ENCODE peak calls at places on chromosomes 2 and 18, in eight cellular contexts. J is foreskin keratinocyte, W is MCF 10A, P is thoracic aorta, Y is fibroblast of the aortic adventitia, Q is IMR-90, V is heart left ventricle, L is cardiac fibroblast. Z is an unnamed sample.

GRCh38 chr2:121777699-121778058 is 22.2 kb downstream of the TSN start:
- DNase-seq in J (peak), W (peak), P (no peak), Y (peak), Q (peak), V (no peak), L (peak), Z (no peak)

GRCh38 chr2:226791056-226791486 is 8.5 kb downstream of the IRS1 start:
- DNase-seq in J (peak), W (peak), P (no peak), Y (peak), Q (peak), V (peak), L (peak), Z (peak)

GRCh38 chr2:151637284-151637781 is 96.9 kb downstream of the NEB start:
- DNase-seq in J (no peak), W (no peak), P (no peak), Y (no peak), Q (no peak), V (peak), L (no peak), Z (no peak)

GRCh38 chr2:135820003-135820618 is 16.9 kb downstream of the LCT start:
- DNase-seq in J (no peak), W (no peak), P (no peak), Y (no peak), Q (peak), V (no peak), L (no peak), Z (no peak)

GRCh38 chr2:81324046-81324445 is 1019.5 kb upstream of the LRRTM1 start:
- DNase-seq in J (peak), W (peak), P (no peak), Y (no peak), Q (no peak), V (no peak), L (peak), Z (no peak)

GRCh38 chr2:227163998-227164744 is at the start of the genes COL4A3 and COL4A4:
- DNase-seq in J (no peak), W (peak), P (no peak), Y (peak), Q (no peak), V (peak), L (peak), Z (peak)

GRCh38 chr18:824179-824578 is 12.1 kb upstream of the YES1 start:
- DNase-seq in J (peak), W (peak), P (no peak), Y (no peak), Q (no peak), V (no peak), L (peak), Z (no peak)

GRCh38 chr18:58263055-58263732 is 219.2 kb downstream of the NEDD4L start:
- DNase-seq in J (peak), W (peak), P (no peak), Y (no peak), Q (peak), V (no peak), L (no peak), Z (no peak)

GRCh38 chr2:148675708-148676107 is 31.2 kb downstream of the EPC2 start:
- DNase-seq in J (no peak), W (peak), P (no peak), Y (peak), Q (peak), V (no peak), L (peak), Z (no peak)

GRCh38 chr2:54084600-54084999 is 30.8 kb upstream of the ACYP2 start:
- DNase-seq in J (no peak), W (peak), P (no peak), Y (no peak), Q (peak), V (no peak), L (peak), Z (no peak)

GRCh38 chr18:11518788-11519685 is 90.4 kb upstream of the SLC35G4 start:
- DNase-seq in J (peak), W (peak), P (no peak), Y (peak), Q (peak), V (no peak), L (peak), Z (peak)

GRCh38 chr2:134307334-134307733 is 53.5 kb downstream of the MGAT5 start:
- DNase-seq in J (no peak), W (no peak), P (no peak), Y (no peak), Q (no peak), V (no peak), L (no peak), Z (no peak)

GRCh38 chr2:113136828-113137775 is 9.7 kb downstream of the IL1RN start:
- DNase-seq in J (no peak), W (peak), P (no peak), Y (peak), Q (peak), V (no peak), L (peak), Z (peak)

GRCh38 chr2:231250146-231250545 is 51.7 kb downstream of the ARMC9 start:
- DNase-seq in J (no peak), W (peak), P (no peak), Y (no peak), Q (no peak), V (no peak), L (no peak), Z (no peak)

GRCh38 chr2:147345246-147345645 is 499.6 kb upstream of the ACVR2A start:
- DNase-seq in J (peak), W (peak), P (no peak), Y (peak), Q (no peak), V (no peak), L (peak), Z (no peak)

GRCh38 chr2:42927334-42928160 is 135.2 kb upstream of the HAAO start:
- DNase-seq in J (no peak), W (no peak), P (no peak), Y (no peak), Q (peak), V (peak), L (no peak), Z (no peak)

GRCh38 chr2:127695491-127696472 is 5.5 kb upstream of the SFT2D3 start:
- DNase-seq in J (no peak), W (peak), P (no peak), Y (peak), Q (peak), V (peak), L (peak), Z (peak)

GRCh38 chr18:79947054-79947755 is 4.2 kb downstream of the SLC66A2 start:
- DNase-seq in J (peak), W (no peak), P (no peak), Y (peak), Q (peak), V (no peak), L (no peak), Z (peak)

GRCh38 chr2:157432475-157433106 is 11.3 kb downstream of the CYTIP start:
- DNase-seq in J (no peak), W (no peak), P (no peak), Y (no peak), Q (no peak), V (no peak), L (no peak), Z (no peak)

GRCh38 chr2:121868652-121869051 is 113.2 kb downstream of the TSN start:
- DNase-seq in J (no peak), W (no peak), P (no peak), Y (no peak), Q (no peak), V (no peak), L (no peak), Z (no peak)

GRCh38 chr18:48330016-48330991 is 78.9 kb downstream of the ZBTB7C start:
- DNase-seq in J (peak), W (peak), P (no peak), Y (peak), Q (peak), V (no peak), L (peak), Z (no peak)

DNA sequence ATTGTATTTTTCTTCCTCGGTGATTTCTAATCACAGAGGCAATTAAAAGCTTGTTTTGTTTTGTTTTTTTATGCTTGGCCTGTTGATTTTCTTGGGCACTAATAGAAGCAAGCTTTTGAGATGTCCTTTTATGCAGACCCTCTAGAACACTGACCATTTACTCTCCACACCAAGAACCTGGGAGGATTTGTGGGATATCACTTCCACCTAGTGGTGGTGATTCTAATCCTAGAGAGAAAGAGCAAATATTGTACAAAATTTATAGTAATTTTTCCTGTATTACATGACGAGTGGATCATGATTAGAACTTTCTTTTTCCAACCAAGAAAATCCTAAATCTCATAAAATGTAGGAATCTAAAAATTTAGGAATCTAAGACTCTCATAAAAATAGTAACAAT is 23.4 kb downstream of the NEMP2 start:
- DNase-seq in J (no peak), W (peak), P (no peak), Y (peak), Q (peak), V (no peak), L (peak), Z (no peak)
- TF ChIP-seq CTCF in J (peak), W (peak), P (peak), Y (peak), Q (peak), V (peak), L (peak), Z (peak)

GRCh38 chr2:240014327-240014726 is 10.8 kb downstream of the NDUFA10 start:
- DNase-seq in J (no peak), W (no peak), P (no peak), Y (no peak), Q (no peak), V (no peak), L (no peak), Z (no peak)

GRCh38 chr2:240018071-240018750 is 6.9 kb downstream of the NDUFA10 start:
- DNase-seq in J (no peak), W (no peak), P (no peak), Y (no peak), Q (no peak), V (no peak), L (no peak), Z (no peak)

GRCh38 chr2:240013343-240013742 is 11.8 kb downstream of the NDUFA10 start:
- DNase-seq in J (peak), W (peak), P (no peak), Y (peak), Q (peak), V (no peak), L (peak), Z (no peak)
- TF ChIP-seq CTCF in J (peak), W (no peak), P (no peak), Y (peak), Q (peak), V (no peak), L (no peak), Z (peak)

GRCh38 chr2:86035883-86036789 is 69.5 kb downstream of the POLR1A start:
- DNase-seq in J (peak), W (peak), P (no peak), Y (peak), Q (peak), V (peak), L (peak), Z (peak)
- TF ChIP-seq CTCF in J (peak), W (no peak), P (peak), Y (peak), Q (peak), V (peak), L (peak), Z (peak)

DNA sequence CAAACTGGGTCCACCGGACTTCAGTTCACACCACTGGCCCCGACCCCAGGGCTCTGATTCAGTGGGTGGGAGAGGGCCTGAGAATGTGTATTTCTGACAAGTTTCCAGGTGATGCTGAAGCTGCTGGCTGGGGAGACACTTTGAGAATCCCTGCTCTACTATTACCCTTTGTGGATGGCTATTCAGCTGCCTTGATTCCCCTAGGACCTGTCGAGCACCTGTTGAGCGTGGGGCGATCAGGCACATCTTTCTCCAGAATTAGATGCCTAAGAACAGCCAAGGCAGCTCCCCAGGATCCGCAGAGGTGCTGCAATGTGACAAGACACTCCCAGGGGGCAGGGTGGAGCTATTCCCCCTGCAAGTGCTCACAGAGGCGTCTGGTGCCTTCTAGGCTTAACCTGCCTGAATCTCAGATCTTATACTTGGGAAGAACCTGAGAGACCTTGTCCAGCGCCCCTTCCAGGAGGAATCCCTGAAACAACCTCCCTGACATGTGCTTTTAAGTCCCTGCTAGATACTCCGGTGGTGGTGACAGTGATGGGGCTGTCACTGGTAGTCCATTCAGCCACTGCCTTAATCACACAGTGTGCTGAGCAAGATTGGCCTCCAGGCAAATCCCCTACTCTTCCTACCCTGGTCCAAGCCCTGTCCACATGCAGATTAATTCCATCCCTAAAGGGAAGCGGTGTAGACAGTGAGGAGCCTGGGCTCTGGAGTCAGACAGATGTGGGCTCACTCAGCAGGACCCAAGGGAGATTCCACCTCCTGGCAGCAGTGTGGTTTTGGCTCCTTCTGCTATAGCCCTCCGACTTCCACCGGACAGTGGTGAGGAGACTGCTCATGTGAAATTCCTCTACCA is 43.4 kb upstream of the OTOF start:
- DNase-seq in J (no peak), W (peak), P (no peak), Y (no peak), Q (no peak), V (no peak), L (peak), Z (peak)
- TF ChIP-seq CTCF in J (peak), W (peak), P (no peak), Y (peak), Q (peak), V (no peak), L (peak), Z (no peak)

GRCh38 chr18:74722237-74722636 is 124.6 kb downstream of the ZNF407 start:
- DNase-seq in J (no peak), W (peak), P (no peak), Y (peak), Q (peak), V (no peak), L (peak), Z (no peak)

GRCh38 chr18:74731097-74731496 is 133.4 kb downstream of the ZNF407 start:
- DNase-seq in J (peak), W (peak), P (no peak), Y (peak), Q (peak), V (no peak), L (peak), Z (no peak)

GRCh38 chr18:74728586-74728985 is 130.9 kb downstream of the ZNF407 start:
- DNase-seq in J (no peak), W (no peak), P (no peak), Y (no peak), Q (no peak), V (no peak), L (no peak), Z (no peak)

GRCh38 chr18:74724186-74724585 is 126.5 kb downstream of the ZNF407 start:
- DNase-seq in J (no peak), W (peak), P (no peak), Y (peak), Q (peak), V (no peak), L (peak), Z (no peak)

GRCh38 chr18:74725690-74726089 is 128.0 kb downstream of the ZNF407 start:
- DNase-seq in J (no peak), W (no peak), P (no peak), Y (no peak), Q (no peak), V (no peak), L (no peak), Z (no peak)
- TF ChIP-seq CTCF in J (no peak), W (no peak), P (no peak), Y (no peak), Q (no peak), V (no peak), L (no peak), Z (no peak)

GRCh38 chr2:178163395-178163794 is 30.9 kb upstream of the OSBPL6 start:
- DNase-seq in J (no peak), W (peak), P (no peak), Y (no peak), Q (peak), V (no peak), L (no peak), Z (no peak)

GRCh38 chr2:178163911-178164310 is 30.4 kb upstream of the OSBPL6 start:
- DNase-seq in J (no peak), W (no peak), P (no peak), Y (no peak), Q (no peak), V (no peak), L (no peak), Z (no peak)
- TF ChIP-seq CTCF in J (no peak), W (no peak), P (no peak), Y (no peak), Q (no peak), V (no peak), L (no peak), Z (no peak)

DNA sequence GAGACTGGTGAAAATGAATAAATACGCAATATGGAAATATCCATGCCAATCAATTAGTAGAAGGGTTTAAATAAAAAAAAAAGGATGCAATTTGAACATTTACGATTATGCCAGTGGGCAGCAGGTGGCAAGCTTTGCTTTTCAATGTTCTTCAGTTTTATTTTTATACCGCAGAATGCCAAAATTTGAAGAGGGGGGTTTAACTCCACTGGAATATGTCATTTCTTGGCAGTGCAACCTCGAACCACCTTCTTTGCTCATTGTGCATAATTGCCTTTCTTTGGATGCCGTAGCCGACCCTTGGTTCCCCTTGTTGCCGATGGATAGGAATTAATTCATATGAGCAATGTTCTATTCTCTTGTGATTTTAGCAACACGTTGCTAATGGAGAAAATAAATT is 88.0 kb downstream of the LTBP1 start:
- DNase-seq in J (no peak), W (peak), P (no peak), Y (peak), Q (no peak), V (no peak), L (peak), Z (no peak)
- TF ChIP-seq CTCF in J (peak), W (peak), P (peak), Y (peak), Q (peak), V (peak), L (peak), Z (no peak)

DNA sequence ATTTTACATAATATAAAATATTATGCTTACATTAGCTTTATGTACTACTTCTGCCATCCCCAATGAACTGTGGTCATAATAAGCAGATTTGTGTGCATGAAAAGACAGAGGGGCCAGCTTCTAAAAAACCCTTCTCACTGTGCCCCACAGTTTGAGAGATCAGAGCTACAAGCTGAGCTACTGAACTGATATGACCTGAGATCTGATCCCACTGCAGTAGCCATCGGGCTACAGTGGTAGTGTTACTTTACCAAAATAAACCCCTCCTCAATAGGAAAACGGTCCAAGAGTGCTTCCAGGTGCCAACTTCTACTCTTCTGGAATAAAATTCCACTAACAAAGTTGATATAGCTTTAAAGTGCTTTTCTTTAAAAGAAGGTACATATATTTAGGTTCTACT is 43.1 kb downstream of the IKZF2 start:
- DNase-seq in J (no peak), W (no peak), P (no peak), Y (no peak), Q (no peak), V (no peak), L (no peak), Z (no peak)
- TF ChIP-seq CTCF in J (no peak), W (no peak), P (no peak), Y (no peak), Q (no peak), V (no peak), L (no peak), Z (no peak)

GRCh38 chr2:64325477-64325851 is 128.5 kb upstream of the LGALSL start:
- DNase-seq in J (peak), W (no peak), P (no peak), Y (no peak), Q (no peak), V (no peak), L (no peak), Z (no peak)

GRCh38 chr2:64323192-64323591 is 130.8 kb upstream of the LGALSL start:
- DNase-seq in J (no peak), W (no peak), P (no peak), Y (no peak), Q (no peak), V (no peak), L (no peak), Z (no peak)

GRCh38 chr2:64325852-64326577 is 127.9 kb upstream of the LGALSL start:
- DNase-seq in J (no peak), W (no peak), P (no peak), Y (no peak), Q (no peak), V (no peak), L (no peak), Z (no peak)

GRCh38 chr2:64326578-64327050 is 127.3 kb upstream of the LGALSL start:
- DNase-seq in J (no peak), W (no peak), P (no peak), Y (no peak), Q (no peak), V (no peak), L (no peak), Z (no peak)

DNA sequence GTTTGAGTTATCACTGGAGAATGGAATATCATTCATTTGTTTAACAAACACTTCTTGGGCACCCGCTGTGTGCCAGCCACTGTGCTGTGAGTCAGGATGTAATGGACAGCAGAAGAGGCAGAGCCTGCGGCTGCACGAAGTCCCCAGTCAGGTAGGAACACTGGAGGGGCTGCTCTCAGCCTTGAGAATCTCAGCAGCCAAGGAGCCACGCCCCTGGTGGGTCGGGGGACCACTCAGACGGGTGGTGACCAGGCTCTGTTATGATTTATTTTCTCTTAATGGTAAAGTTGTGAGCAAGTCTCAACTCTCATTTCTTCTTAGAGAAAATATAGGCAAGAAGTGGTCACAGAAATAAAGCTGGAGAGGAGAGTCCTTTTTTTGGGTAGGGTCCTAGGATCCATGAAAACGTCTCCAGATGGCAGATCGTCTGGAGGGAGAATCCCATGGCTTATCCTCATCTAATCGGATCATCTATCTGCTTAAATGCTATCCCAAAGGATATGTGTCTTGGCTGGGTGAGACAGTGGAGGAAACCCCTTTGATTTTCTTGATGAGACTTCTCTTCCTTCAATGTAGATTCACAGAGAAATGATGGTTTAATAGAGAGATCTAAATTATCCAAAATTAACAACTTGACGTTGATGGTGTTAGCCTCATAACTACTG is 129.1 kb upstream of the LGALSL start:
- DNase-seq in J (no peak), W (no peak), P (no peak), Y (no peak), Q (no peak), V (no peak), L (no peak), Z (no peak)
- TF ChIP-seq CTCF in J (no peak), W (no peak), P (no peak), Y (no peak), Q (no peak), V (no peak), L (no peak), Z (no peak)

GRCh38 chr2:88919087-88919738 is 227.7 kb downstream of the RPIA start:
- DNase-seq in J (peak), W (peak), P (no peak), Y (peak), Q (peak), V (no peak), L (peak), Z (no peak)
- TF ChIP-seq CTCF in J (peak), W (peak), P (no peak), Y (peak), Q (peak), V (peak), L (peak), Z (peak)